ENCODE peak calls at places on chromosome 14, in nine cellular contexts. N is body of pancreas, G is tibial nerve, O is left ventricle myocardium inferior, Q is esophagus muscularis mucosa, R is pancreas, S is AG04450, U is Peyer's patch, X is mucosa of descending colon. I is an unnamed sample. For H3K9me3, the result is how much of the 10 kb centered on the place peaks cover.

GRCh38 chr14:75254901-75255300 is 23.7 kb upstream of the FOS start:
- DNase-seq in S (no peak), R (no peak), N (no peak), G (no peak), U (peak), X (no peak), O (no peak), Q (no peak), I (no peak)

GRCh38 chr14:103207038-103207403 is 83.8 kb downstream of the TNFAIP2 start:
- DNase-seq in U (peak), S (no peak), X (peak), Q (peak), R (peak), N (peak), O (peak), G (peak), I (no peak)

GRCh38 chr14:52072266-52072780 is 3.5 kb upstream of the NID2 start:
- DNase-seq in X (no peak), G (no peak), R (no peak), U (no peak), Q (peak), N (no peak), O (no peak), S (no peak), I (peak)

GRCh38 chr14:75274899-75275569 is 3.6 kb upstream of the FOS start:
- DNase-seq in Q (no peak), R (no peak), S (no peak), O (peak), G (no peak), U (no peak), X (peak), N (no peak), I (no peak)

GRCh38 chr14:92895352-92895878 is 27.5 kb upstream of the CHGA start:
- DNase-seq in U (no peak), R (no peak), S (no peak), O (no peak), X (no peak), N (no peak), G (no peak), Q (no peak), I (no peak)

GRCh38 chr14:61388976-61389576 is 67.7 kb downstream of the PRKCH start:
- DNase-seq in X (no peak), Q (no peak), G (no peak), U (no peak), N (no peak), R (no peak), S (no peak), O (no peak), I (no peak)

GRCh38 chr14:92471919-92472318 is 41.7 kb upstream of the RIN3 start:
- DNase-seq in Q (no peak), G (no peak), U (no peak), R (no peak), O (no peak), N (no peak), S (peak), X (no peak), I (no peak)

GRCh38 chr14:51424569-51425251 is 184.7 kb downstream of the TMX1 start:
- DNase-seq in U (no peak), S (no peak), X (no peak), R (no peak), O (peak), N (no peak), G (peak), Q (no peak), I (no peak)

GRCh38 chr14:22333408-22334274 is 255.4 kb downstream of the DAD1 start:
- DNase-seq in R (peak), X (no peak), O (no peak), G (no peak), N (peak), S (no peak), Q (no peak), U (no peak), I (no peak)

GRCh38 chr14:26199599-26200370 is 398.0 kb downstream of the NOVA1 start:
- DNase-seq in N (no peak), S (no peak), U (no peak), X (no peak), G (no peak), R (no peak), O (no peak), Q (no peak), I (no peak)

GRCh38 chr14:53791116-53791515 is 165.5 kb downstream of the BMP4 start:
- DNase-seq in N (no peak), X (no peak), R (no peak), S (no peak), U (no peak), O (no peak), G (no peak), Q (no peak), I (no peak)

GRCh38 chr14:72480465-72481243 is 413.2 kb downstream of the DPF3 start:
- DNase-seq in G (no peak), Q (no peak), S (no peak), N (no peak), O (no peak), U (no peak), X (no peak), R (no peak), I (no peak)

GRCh38 chr14:50834802-50835276 is 3.9 kb upstream of the NIN start:
- DNase-seq in S (no peak), R (no peak), G (no peak), O (no peak), U (no peak), Q (no peak), N (no peak), X (no peak), I (no peak)

GRCh38 chr14:47439953-47440352 is 235.5 kb downstream of the MDGA2 start:
- DNase-seq in X (no peak), N (no peak), S (no peak), Q (no peak), U (no peak), G (no peak), O (no peak), R (no peak), I (no peak)
- H3K4me3 ChIP-seq in X (no peak), N (no peak), S (no peak), Q (no peak), U (no peak), G (no peak), O (no peak), R (no peak), I (no peak)

GRCh38 chr14:58963873-58964597 is 224.4 kb upstream of the DAAM1 start:
- DNase-seq in R (no peak), U (no peak), S (no peak), G (no peak), X (no peak), N (no peak), Q (no peak), O (no peak), I (no peak)
- H3K9me3 ChIP-seq in R (under half), U (under half), S (under half), G (under half), X (under half), N (under half), Q (under half), O (under half), I (under half)

DNA sequence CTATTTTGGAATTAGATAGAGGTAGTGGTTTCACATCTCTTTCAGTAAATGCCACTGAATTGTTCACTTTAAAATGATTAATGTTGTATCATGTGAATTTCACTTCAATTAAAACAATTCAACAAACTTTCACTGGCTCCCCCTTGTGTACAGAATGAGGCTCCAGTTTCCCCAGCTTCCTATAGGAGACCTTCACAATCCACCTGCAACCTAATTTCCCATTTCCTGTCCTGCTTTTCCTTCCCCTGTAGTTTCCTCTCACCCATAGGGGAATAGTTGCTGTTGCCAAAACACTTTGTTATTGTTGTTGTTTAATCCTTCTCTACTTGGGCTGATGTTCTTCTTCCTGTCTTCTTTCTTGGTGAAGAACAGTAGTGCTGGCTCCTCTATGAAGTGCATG is 59.8 kb downstream of the NPAS3 start:
- DNase-seq in X (no peak), S (no peak), R (no peak), G (no peak), U (no peak), N (peak), Q (no peak), O (no peak), I (peak)
- TF ChIP-seq CTCF in X (no peak), S (peak), R (no peak), G (no peak), U (peak), N (peak), Q (peak), O (peak), I (peak)

GRCh38 chr14:38256358-38256840 is 506 bp upstream of the CLEC14A start:
- DNase-seq in Q (no peak), O (no peak), S (no peak), X (no peak), R (no peak), N (no peak), G (no peak), U (no peak), I (no peak)

GRCh38 chr14:38257500-38257899 is 1.6 kb upstream of the CLEC14A start:
- DNase-seq in G (no peak), N (no peak), S (no peak), Q (no peak), U (no peak), O (no peak), X (no peak), R (no peak), I (no peak)

GRCh38 chr14:38255673-38256357 is at the start of gene CLEC14A:
- DNase-seq in Q (no peak), U (peak), S (no peak), G (peak), O (peak), X (peak), R (no peak), N (peak), I (no peak)

GRCh38 chr14:38254565-38255407 is 1.1 kb downstream of the CLEC14A start:
- DNase-seq in Q (no peak), O (peak), R (no peak), U (peak), G (no peak), X (peak), N (no peak), S (no peak), I (no peak)

GRCh38 chr14:38255408-38255672 is 553 bp downstream of the CLEC14A start:
- DNase-seq in U (peak), G (no peak), R (no peak), Q (no peak), O (peak), N (no peak), X (no peak), S (no peak), I (no peak)
- H3K4me3 ChIP-seq in U (peak), G (peak), R (peak), Q (peak), O (peak), N (no peak), X (no peak), S (peak), I (no peak)